ENCODE peak calls at places on chromosome 16, in seven cellular contexts. One of them, this sample, is unnamed.
A peak's percentile ranks its signal among the peaks of the same experiment; 100 is the strongest.

GRCh38 chr16:892006-892405 is 78.8 kb downstream of the LMF1 start:
- DNase-seq in heart right ventricle: no peak
- DNase-seq in GM23248: no peak
- DNase-seq in NCI-H1694 treated with DMSO at 0.1 percent for 48 hours: no peak
- DNase-seq in mucosa of gallbladder: no peak
- DNase-seq in activated CD4-positive, alpha-beta T cell treated with anti-CD3 and anti-CD28 coated beads for 24 hours: no peak
- DNase-seq in activated CD8-positive, alpha-beta memory T cell treated with anti-CD3 and anti-CD28 coated beads, Interleukin-2, amount 10 ng/mL, durations not matched to agents 7 days and 5 days: no peak
- DNase-seq in this sample: no peak

GRCh38 chr16:55615071-55615470 is 40.7 kb upstream of the SLC6A2 start:
- DNase-seq in mucosa of gallbladder: no peak
- DNase-seq in activated CD4-positive, alpha-beta T cell treated with anti-CD3 and anti-CD28 coated beads for 24 hours: no peak
- DNase-seq in GM23248: no peak
- DNase-seq in heart right ventricle: no peak
- DNase-seq in NCI-H1694 treated with DMSO at 0.1 percent for 48 hours: no peak
- DNase-seq in activated CD8-positive, alpha-beta memory T cell treated with anti-CD3 and anti-CD28 coated beads, Interleukin-2, amount 10 ng/mL, durations not matched to agents 7 days and 5 days: no peak
- DNase-seq in this sample: no peak

GRCh38 chr16:11063432-11064201 is 119.3 kb downstream of the CLEC16A start:
- DNase-seq in heart right ventricle: no peak
- DNase-seq in activated CD8-positive, alpha-beta memory T cell treated with anti-CD3 and anti-CD28 coated beads, Interleukin-2, amount 10 ng/mL, durations not matched to agents 7 days and 5 days: no peak
- DNase-seq in mucosa of gallbladder: no peak
- DNase-seq in NCI-H1694 treated with DMSO at 0.1 percent for 48 hours: no peak
- DNase-seq in activated CD4-positive, alpha-beta T cell treated with anti-CD3 and anti-CD28 coated beads for 24 hours: no peak
- DNase-seq in GM23248: no peak
- DNase-seq in this sample: peak; percentile 25

GRCh38 chr16:660459-661183 is 7.3 kb upstream of the RHOT2 start:
- DNase-seq in activated CD8-positive, alpha-beta memory T cell treated with anti-CD3 and anti-CD28 coated beads, Interleukin-2, amount 10 ng/mL, durations not matched to agents 7 days and 5 days: peak; percentile 67
- DNase-seq in mucosa of gallbladder: peak; percentile 91
- DNase-seq in GM23248: peak; percentile 59
- DNase-seq in activated CD4-positive, alpha-beta T cell treated with anti-CD3 and anti-CD28 coated beads for 24 hours: peak; percentile 47
- DNase-seq in heart right ventricle: peak; percentile 89
- DNase-seq in NCI-H1694 treated with DMSO at 0.1 percent for 48 hours: no peak
- DNase-seq in this sample: peak; percentile 94

GRCh38 chr16:75074920-75075687 is 41.5 kb downstream of the LDHD start:
- DNase-seq in GM23248: no peak
- DNase-seq in NCI-H1694 treated with DMSO at 0.1 percent for 48 hours: peak; percentile 5
- DNase-seq in activated CD8-positive, alpha-beta memory T cell treated with anti-CD3 and anti-CD28 coated beads, Interleukin-2, amount 10 ng/mL, durations not matched to agents 7 days and 5 days: peak; percentile 96
- DNase-seq in mucosa of gallbladder: peak; percentile 49
- DNase-seq in activated CD4-positive, alpha-beta T cell treated with anti-CD3 and anti-CD28 coated beads for 24 hours: peak; percentile 44
- DNase-seq in heart right ventricle: no peak
- DNase-seq in this sample: no peak

GRCh38 chr16:89332248-89333245 is 115.0 kb downstream of the ZNF778 start:
- DNase-seq in NCI-H1694 treated with DMSO at 0.1 percent for 48 hours: no peak
- DNase-seq in activated CD8-positive, alpha-beta memory T cell treated with anti-CD3 and anti-CD28 coated beads, Interleukin-2, amount 10 ng/mL, durations not matched to agents 7 days and 5 days: peak; percentile 47
- DNase-seq in mucosa of gallbladder: no peak
- DNase-seq in heart right ventricle: no peak
- DNase-seq in GM23248: peak; percentile 38
- DNase-seq in activated CD4-positive, alpha-beta T cell treated with anti-CD3 and anti-CD28 coated beads for 24 hours: no peak
- DNase-seq in this sample: peak; percentile 55

GRCh38 chr16:4233431-4233830 is 8.4 kb downstream of the SRL start:
- DNase-seq in activated CD8-positive, alpha-beta memory T cell treated with anti-CD3 and anti-CD28 coated beads, Interleukin-2, amount 10 ng/mL, durations not matched to agents 7 days and 5 days: no peak
- DNase-seq in NCI-H1694 treated with DMSO at 0.1 percent for 48 hours: no peak
- DNase-seq in mucosa of gallbladder: no peak
- DNase-seq in activated CD4-positive, alpha-beta T cell treated with anti-CD3 and anti-CD28 coated beads for 24 hours: no peak
- DNase-seq in GM23248: peak; percentile 47
- DNase-seq in heart right ventricle: peak; percentile 31
- DNase-seq in this sample: no peak

GRCh38 chr16:79601092-79601977 is 798 bp upstream of the MAF start:
- DNase-seq in GM23248: peak; percentile 36
- DNase-seq in heart right ventricle: peak; percentile 42
- DNase-seq in activated CD8-positive, alpha-beta memory T cell treated with anti-CD3 and anti-CD28 coated beads, Interleukin-2, amount 10 ng/mL, durations not matched to agents 7 days and 5 days: peak; percentile 55
- DNase-seq in NCI-H1694 treated with DMSO at 0.1 percent for 48 hours: no peak
- DNase-seq in activated CD4-positive, alpha-beta T cell treated with anti-CD3 and anti-CD28 coated beads for 24 hours: no peak
- DNase-seq in mucosa of gallbladder: peak; percentile 71
- DNase-seq in this sample: peak; percentile 58

GRCh38 chr16:13453938-13454553 is 465.9 kb upstream of the ERCC4 start:
- DNase-seq in GM23248: peak; percentile 23
- DNase-seq in activated CD4-positive, alpha-beta T cell treated with anti-CD3 and anti-CD28 coated beads for 24 hours: peak; percentile 5
- DNase-seq in mucosa of gallbladder: peak; percentile 27
- DNase-seq in NCI-H1694 treated with DMSO at 0.1 percent for 48 hours: no peak
- DNase-seq in heart right ventricle: no peak
- DNase-seq in activated CD8-positive, alpha-beta memory T cell treated with anti-CD3 and anti-CD28 coated beads, Interleukin-2, amount 10 ng/mL, durations not matched to agents 7 days and 5 days: no peak
- DNase-seq in this sample: no peak

GRCh38 chr16:85564277-85565051 is 48.7 kb upstream of the GSE1 start:
- DNase-seq in activated CD4-positive, alpha-beta T cell treated with anti-CD3 and anti-CD28 coated beads for 24 hours: no peak
- DNase-seq in activated CD8-positive, alpha-beta memory T cell treated with anti-CD3 and anti-CD28 coated beads, Interleukin-2, amount 10 ng/mL, durations not matched to agents 7 days and 5 days: peak; percentile 58
- DNase-seq in mucosa of gallbladder: no peak
- DNase-seq in NCI-H1694 treated with DMSO at 0.1 percent for 48 hours: no peak
- DNase-seq in GM23248: no peak
- DNase-seq in heart right ventricle: no peak
- DNase-seq in this sample: no peak

GRCh38 chr16:24852281-24852721 is 6.5 kb downstream of the SLC5A11 start:
- DNase-seq in GM23248: no peak
- DNase-seq in heart right ventricle: no peak
- DNase-seq in NCI-H1694 treated with DMSO at 0.1 percent for 48 hours: no peak
- DNase-seq in activated CD8-positive, alpha-beta memory T cell treated with anti-CD3 and anti-CD28 coated beads, Interleukin-2, amount 10 ng/mL, durations not matched to agents 7 days and 5 days: no peak
- DNase-seq in mucosa of gallbladder: no peak
- DNase-seq in activated CD4-positive, alpha-beta T cell treated with anti-CD3 and anti-CD28 coated beads for 24 hours: no peak
- DNase-seq in this sample: no peak

GRCh38 chr16:48559462-48560211 is 50.3 kb downstream of the N4BP1 start:
- DNase-seq in GM23248: no peak
- DNase-seq in activated CD4-positive, alpha-beta T cell treated with anti-CD3 and anti-CD28 coated beads for 24 hours: no peak
- DNase-seq in mucosa of gallbladder: no peak
- DNase-seq in activated CD8-positive, alpha-beta memory T cell treated with anti-CD3 and anti-CD28 coated beads, Interleukin-2, amount 10 ng/mL, durations not matched to agents 7 days and 5 days: no peak
- DNase-seq in heart right ventricle: no peak
- DNase-seq in NCI-H1694 treated with DMSO at 0.1 percent for 48 hours: no peak
- DNase-seq in this sample: no peak

GRCh38 chr16:58732545-58733247 is 1.4 kb downstream of the GOT2 start:
- DNase-seq in activated CD8-positive, alpha-beta memory T cell treated with anti-CD3 and anti-CD28 coated beads, Interleukin-2, amount 10 ng/mL, durations not matched to agents 7 days and 5 days: no peak
- DNase-seq in NCI-H1694 treated with DMSO at 0.1 percent for 48 hours: no peak
- DNase-seq in heart right ventricle: no peak
- DNase-seq in activated CD4-positive, alpha-beta T cell treated with anti-CD3 and anti-CD28 coated beads for 24 hours: no peak
- DNase-seq in mucosa of gallbladder: no peak
- DNase-seq in GM23248: peak; percentile 74
- DNase-seq in this sample: no peak

GRCh38 chr16:46882304-46882939 is 1.7 kb upstream of the GPT2 start:
- DNase-seq in heart right ventricle: no peak
- DNase-seq in GM23248: no peak
- DNase-seq in activated CD8-positive, alpha-beta memory T cell treated with anti-CD3 and anti-CD28 coated beads, Interleukin-2, amount 10 ng/mL, durations not matched to agents 7 days and 5 days: no peak
- DNase-seq in activated CD4-positive, alpha-beta T cell treated with anti-CD3 and anti-CD28 coated beads for 24 hours: no peak
- DNase-seq in mucosa of gallbladder: no peak
- DNase-seq in NCI-H1694 treated with DMSO at 0.1 percent for 48 hours: no peak
- DNase-seq in this sample: no peak

GRCh38 chr16:17802566-17802965 is 331.8 kb upstream of the XYLT1 start:
- DNase-seq in NCI-H1694 treated with DMSO at 0.1 percent for 48 hours: no peak
- DNase-seq in GM23248: no peak
- DNase-seq in mucosa of gallbladder: no peak
- DNase-seq in activated CD4-positive, alpha-beta T cell treated with anti-CD3 and anti-CD28 coated beads for 24 hours: no peak
- DNase-seq in heart right ventricle: no peak
- DNase-seq in activated CD8-positive, alpha-beta memory T cell treated with anti-CD3 and anti-CD28 coated beads, Interleukin-2, amount 10 ng/mL, durations not matched to agents 7 days and 5 days: no peak
- DNase-seq in this sample: no peak

GRCh38 chr16:2874584-2875362 is 8.2 kb upstream of the FLYWCH2 start:
- DNase-seq in activated CD4-positive, alpha-beta T cell treated with anti-CD3 and anti-CD28 coated beads for 24 hours: peak; percentile 50
- DNase-seq in heart right ventricle: peak; percentile 75
- DNase-seq in activated CD8-positive, alpha-beta memory T cell treated with anti-CD3 and anti-CD28 coated beads, Interleukin-2, amount 10 ng/mL, durations not matched to agents 7 days and 5 days: peak; percentile 81
- DNase-seq in mucosa of gallbladder: peak; percentile 79
- DNase-seq in NCI-H1694 treated with DMSO at 0.1 percent for 48 hours: peak; percentile 57
- DNase-seq in GM23248: peak; percentile 86
- DNase-seq in this sample: peak; percentile 84

GRCh38 chr16:19644877-19645276 is 73.2 kb downstream of the KNOP1 start:
- DNase-seq in activated CD8-positive, alpha-beta memory T cell treated with anti-CD3 and anti-CD28 coated beads, Interleukin-2, amount 10 ng/mL, durations not matched to agents 7 days and 5 days: no peak
- DNase-seq in activated CD4-positive, alpha-beta T cell treated with anti-CD3 and anti-CD28 coated beads for 24 hours: no peak
- DNase-seq in GM23248: no peak
- DNase-seq in mucosa of gallbladder: peak; percentile 62
- DNase-seq in heart right ventricle: peak; percentile 87
- DNase-seq in NCI-H1694 treated with DMSO at 0.1 percent for 48 hours: no peak
- DNase-seq in this sample: peak; percentile 73

GRCh38 chr16:65776639-65777183 is 589.8 kb upstream of the CDH5 start:
- DNase-seq in NCI-H1694 treated with DMSO at 0.1 percent for 48 hours: no peak
- DNase-seq in activated CD8-positive, alpha-beta memory T cell treated with anti-CD3 and anti-CD28 coated beads, Interleukin-2, amount 10 ng/mL, durations not matched to agents 7 days and 5 days: no peak
- DNase-seq in GM23248: no peak
- DNase-seq in mucosa of gallbladder: no peak
- DNase-seq in heart right ventricle: no peak
- DNase-seq in activated CD4-positive, alpha-beta T cell treated with anti-CD3 and anti-CD28 coated beads for 24 hours: no peak
- DNase-seq in this sample: no peak

GRCh38 chr16:75229172-75230031 is 10.6 kb downstream of the CTRB1 start:
- DNase-seq in activated CD4-positive, alpha-beta T cell treated with anti-CD3 and anti-CD28 coated beads for 24 hours: no peak
- DNase-seq in heart right ventricle: no peak
- DNase-seq in mucosa of gallbladder: no peak
- DNase-seq in GM23248: no peak
- DNase-seq in activated CD8-positive, alpha-beta memory T cell treated with anti-CD3 and anti-CD28 coated beads, Interleukin-2, amount 10 ng/mL, durations not matched to agents 7 days and 5 days: no peak
- DNase-seq in NCI-H1694 treated with DMSO at 0.1 percent for 48 hours: no peak
- DNase-seq in this sample: peak; percentile 67

GRCh38 chr16:85998178-85998867 is 99.4 kb downstream of the IRF8 start:
- DNase-seq in activated CD4-positive, alpha-beta T cell treated with anti-CD3 and anti-CD28 coated beads for 24 hours: no peak
- DNase-seq in NCI-H1694 treated with DMSO at 0.1 percent for 48 hours: no peak
- DNase-seq in activated CD8-positive, alpha-beta memory T cell treated with anti-CD3 and anti-CD28 coated beads, Interleukin-2, amount 10 ng/mL, durations not matched to agents 7 days and 5 days: no peak
- DNase-seq in heart right ventricle: no peak
- DNase-seq in mucosa of gallbladder: no peak
- DNase-seq in GM23248: no peak
- DNase-seq in this sample: no peak

GRCh38 chr16:15581127-15581815 is 61.7 kb downstream of the MARF1 start:
- DNase-seq in mucosa of gallbladder: no peak
- DNase-seq in GM23248: no peak
- DNase-seq in NCI-H1694 treated with DMSO at 0.1 percent for 48 hours: no peak
- DNase-seq in heart right ventricle: no peak
- DNase-seq in activated CD8-positive, alpha-beta memory T cell treated with anti-CD3 and anti-CD28 coated beads, Interleukin-2, amount 10 ng/mL, durations not matched to agents 7 days and 5 days: no peak
- DNase-seq in activated CD4-positive, alpha-beta T cell treated with anti-CD3 and anti-CD28 coated beads for 24 hours: no peak
- DNase-seq in this sample: no peak

GRCh38 chr16:89155851-89156739 is 15.5 kb upstream of the CDH15 start:
- DNase-seq in NCI-H1694 treated with DMSO at 0.1 percent for 48 hours: no peak
- DNase-seq in mucosa of gallbladder: no peak
- DNase-seq in heart right ventricle: no peak
- DNase-seq in activated CD4-positive, alpha-beta T cell treated with anti-CD3 and anti-CD28 coated beads for 24 hours: no peak
- DNase-seq in activated CD8-positive, alpha-beta memory T cell treated with anti-CD3 and anti-CD28 coated beads, Interleukin-2, amount 10 ng/mL, durations not matched to agents 7 days and 5 days: no peak
- DNase-seq in GM23248: peak; percentile 41
- DNase-seq in this sample: no peak

GRCh38 chr16:13402601-13403000 is 501.2 kb downstream of the SHISA9 start:
- DNase-seq in activated CD4-positive, alpha-beta T cell treated with anti-CD3 and anti-CD28 coated beads for 24 hours: no peak
- DNase-seq in NCI-H1694 treated with DMSO at 0.1 percent for 48 hours: no peak
- DNase-seq in GM23248: no peak
- DNase-seq in mucosa of gallbladder: no peak
- DNase-seq in activated CD8-positive, alpha-beta memory T cell treated with anti-CD3 and anti-CD28 coated beads, Interleukin-2, amount 10 ng/mL, durations not matched to agents 7 days and 5 days: no peak
- DNase-seq in heart right ventricle: no peak
- DNase-seq in this sample: no peak

GRCh38 chr16:525520-526180 is 1.9 kb upstream of the CAPN15 start:
- DNase-seq in mucosa of gallbladder: peak; percentile 54
- DNase-seq in heart right ventricle: no peak
- DNase-seq in activated CD8-positive, alpha-beta memory T cell treated with anti-CD3 and anti-CD28 coated beads, Interleukin-2, amount 10 ng/mL, durations not matched to agents 7 days and 5 days: peak; percentile 91
- DNase-seq in NCI-H1694 treated with DMSO at 0.1 percent for 48 hours: no peak
- DNase-seq in activated CD4-positive, alpha-beta T cell treated with anti-CD3 and anti-CD28 coated beads for 24 hours: peak; percentile 67
- DNase-seq in GM23248: peak; percentile 98
- DNase-seq in this sample: no peak

GRCh38 chr16:17657037-17657436 is 186.3 kb upstream of the XYLT1 start:
- DNase-seq in GM23248: no peak
- DNase-seq in mucosa of gallbladder: no peak
- DNase-seq in NCI-H1694 treated with DMSO at 0.1 percent for 48 hours: no peak
- DNase-seq in heart right ventricle: no peak
- DNase-seq in activated CD8-positive, alpha-beta memory T cell treated with anti-CD3 and anti-CD28 coated beads, Interleukin-2, amount 10 ng/mL, durations not matched to agents 7 days and 5 days: no peak
- DNase-seq in activated CD4-positive, alpha-beta T cell treated with anti-CD3 and anti-CD28 coated beads for 24 hours: no peak
- DNase-seq in this sample: no peak

GRCh38 chr16:65769776-65770438 is 596.6 kb upstream of the CDH5 start:
- DNase-seq in activated CD4-positive, alpha-beta T cell treated with anti-CD3 and anti-CD28 coated beads for 24 hours: no peak
- DNase-seq in mucosa of gallbladder: no peak
- DNase-seq in NCI-H1694 treated with DMSO at 0.1 percent for 48 hours: no peak
- DNase-seq in heart right ventricle: no peak
- DNase-seq in activated CD8-positive, alpha-beta memory T cell treated with anti-CD3 and anti-CD28 coated beads, Interleukin-2, amount 10 ng/mL, durations not matched to agents 7 days and 5 days: no peak
- DNase-seq in GM23248: no peak
- DNase-seq in this sample: no peak

GRCh38 chr16:85435298-85435697 is 177.8 kb upstream of the GSE1 start:
- DNase-seq in activated CD8-positive, alpha-beta memory T cell treated with anti-CD3 and anti-CD28 coated beads, Interleukin-2, amount 10 ng/mL, durations not matched to agents 7 days and 5 days: no peak
- DNase-seq in mucosa of gallbladder: no peak
- DNase-seq in activated CD4-positive, alpha-beta T cell treated with anti-CD3 and anti-CD28 coated beads for 24 hours: no peak
- DNase-seq in heart right ventricle: no peak
- DNase-seq in NCI-H1694 treated with DMSO at 0.1 percent for 48 hours: no peak
- DNase-seq in GM23248: no peak
- DNase-seq in this sample: no peak

GRCh38 chr16:4947722-4948503 is 10.2 kb upstream of the SEC14L5 start:
- DNase-seq in NCI-H1694 treated with DMSO at 0.1 percent for 48 hours: peak; percentile 19
- DNase-seq in activated CD8-positive, alpha-beta memory T cell treated with anti-CD3 and anti-CD28 coated beads, Interleukin-2, amount 10 ng/mL, durations not matched to agents 7 days and 5 days: no peak
- DNase-seq in activated CD4-positive, alpha-beta T cell treated with anti-CD3 and anti-CD28 coated beads for 24 hours: no peak
- DNase-seq in GM23248: no peak
- DNase-seq in heart right ventricle: no peak
- DNase-seq in mucosa of gallbladder: no peak
- DNase-seq in this sample: no peak

This sample was measured in tibial artery.